ENCODE peak calls at places on chromosome 16, in seven cellular contexts. Q is esophagus muscularis mucosa, O is adrenal gland, U is DND-41, H is tibial artery, N is Peyer's patch, G is PC-3. C is an unnamed sample.

GRCh38 chr16:28591355-28591754 is 5.5 kb downstream of the SULT1A2 start:
- DNase-seq in Q (no peak), O (no peak), U (no peak), H (no peak), N (no peak), G (no peak), C (no peak)

GRCh38 chr16:85008267-85008666 is 3.1 kb downstream of the ZDHHC7 start:
- DNase-seq in Q (no peak), O (no peak), U (no peak), H (no peak), N (no peak), G (no peak), C (no peak)

GRCh38 chr16:48054881-48055601 is 100.8 kb downstream of the ABCC12 start:
- DNase-seq in Q (no peak), O (peak; percentile 78), U (peak; percentile 19), H (no peak), N (no peak), G (peak; percentile 67), C (peak; percentile 48)

GRCh38 chr16:85586360-85587145 is 26.6 kb upstream of the GSE1 start:
- DNase-seq in Q (no peak), O (peak; percentile 70), U (no peak), H (peak; percentile 85), N (no peak), G (no peak), C (no peak)

GRCh38 chr16:73365010-73365409 is 317.1 kb upstream of the ZFHX3 start:
- DNase-seq in Q (no peak), O (peak; percentile 78), U (no peak), H (no peak), N (no peak), G (no peak), C (no peak)

GRCh38 chr16:11263737-11264136 is 5.4 kb downstream of the TNP2 start:
- DNase-seq in Q (no peak), O (no peak), U (no peak), H (no peak), N (no peak), G (no peak), C (no peak)

GRCh38 chr16:56589141-56590039 is at the start of gene MT3:
- DNase-seq in Q (no peak), O (peak; percentile 57), U (no peak), H (no peak), N (peak; percentile 61), G (peak; percentile 19), C (no peak)

GRCh38 chr16:84730406-84731106 is 30.8 kb downstream of the USP10 start:
- DNase-seq in Q (no peak), O (peak; percentile 89), U (peak; percentile 47), H (peak; percentile 76), N (no peak), G (peak; percentile 87), C (peak; percentile 92)

GRCh38 chr16:77660311-77660710 is 62.0 kb upstream of the NUDT7 start:
- DNase-seq in Q (no peak), O (no peak), U (no peak), H (no peak), N (no peak), G (peak; percentile 30), C (peak; percentile 25)

GRCh38 chr16:28181557-28181914 is 30.2 kb downstream of the XPO6 start:
- DNase-seq in Q (no peak), O (peak; percentile 76), U (no peak), H (no peak), N (no peak), G (peak; percentile 61), C (peak; percentile 81)

GRCh38 chr16:84911490-84912216 is 91.9 kb downstream of the CRISPLD2 start:
- DNase-seq in Q (no peak), O (no peak), U (no peak), H (no peak), N (no peak), G (no peak), C (no peak)

GRCh38 chr16:5056347-5056746 is 9.4 kb downstream of the C16orf89 start:
- DNase-seq in Q (no peak), O (no peak), U (peak; percentile 43), H (no peak), N (peak; percentile 54), G (peak; percentile 18), C (peak; percentile 29)

GRCh38 chr16:80806957-80807356 is 2.6 kb upstream of the CDYL2 start:
- DNase-seq in Q (no peak), O (no peak), U (no peak), H (no peak), N (no peak), G (peak; percentile 82), C (peak; percentile 92)

GRCh38 chr16:85112364-85112763 is at the start of gene CIBAR2:
- DNase-seq in Q (no peak), O (peak; percentile 72), U (no peak), H (no peak), N (no peak), G (no peak), C (no peak)

GRCh38 chr16:76106647-76107046 is 170.6 kb upstream of the CNTNAP4 start:
- DNase-seq in Q (no peak), O (no peak), U (no peak), H (no peak), N (no peak), G (no peak), C (no peak)
- H3K4me3 ChIP-seq in Q (no peak overlapping the region), O (no peak overlapping the region), U (no peak overlapping the region), H (no peak overlapping the region), N (no peak overlapping the region), G (no peak overlapping the region), C (no peak overlapping the region)

GRCh38 chr16:17431904-17432625 is 38.7 kb downstream of the XYLT1 start:
- DNase-seq in Q (no peak), O (no peak), U (no peak), H (no peak), N (no peak), G (no peak), C (no peak)
- TF ChIP-seq CTCF in Q (no peak), O (no peak), U (no peak), H (no peak), N (no peak), G (no peak), C (no peak)

DNA sequence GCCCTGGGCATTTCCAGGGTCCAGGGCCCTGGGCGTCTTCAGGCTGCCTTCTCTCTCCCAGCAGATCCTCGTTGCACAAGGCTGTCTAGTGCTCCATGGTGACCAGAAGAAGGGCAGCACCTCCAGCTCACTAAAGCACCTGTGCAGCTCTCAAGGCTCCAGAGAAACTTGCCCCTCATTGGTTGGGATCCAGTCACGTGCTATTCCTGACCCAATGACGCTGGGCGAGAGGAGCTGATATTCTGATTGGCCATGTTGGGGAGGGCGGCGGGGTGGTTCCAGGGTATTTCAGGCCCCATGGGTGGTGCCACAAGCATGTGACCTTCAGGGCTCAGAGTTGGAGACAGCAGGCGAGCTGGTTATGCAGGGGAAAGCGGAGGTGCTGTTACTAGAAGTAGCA is 309.1 kb downstream of the TOX3 start:
- DNase-seq in Q (no peak), O (no peak), U (no peak), H (no peak), N (no peak), G (no peak), C (no peak)
- H3K36me3 ChIP-seq in Q (no peaks in the 10 kb centered on the region), O (no peaks in the 10 kb centered on the region), U (no peaks in the 10 kb centered on the region), H (no peaks in the 10 kb centered on the region), N (no peaks in the 10 kb centered on the region), G (no peaks in the 10 kb centered on the region), C (no peaks in the 10 kb centered on the region)

DNA sequence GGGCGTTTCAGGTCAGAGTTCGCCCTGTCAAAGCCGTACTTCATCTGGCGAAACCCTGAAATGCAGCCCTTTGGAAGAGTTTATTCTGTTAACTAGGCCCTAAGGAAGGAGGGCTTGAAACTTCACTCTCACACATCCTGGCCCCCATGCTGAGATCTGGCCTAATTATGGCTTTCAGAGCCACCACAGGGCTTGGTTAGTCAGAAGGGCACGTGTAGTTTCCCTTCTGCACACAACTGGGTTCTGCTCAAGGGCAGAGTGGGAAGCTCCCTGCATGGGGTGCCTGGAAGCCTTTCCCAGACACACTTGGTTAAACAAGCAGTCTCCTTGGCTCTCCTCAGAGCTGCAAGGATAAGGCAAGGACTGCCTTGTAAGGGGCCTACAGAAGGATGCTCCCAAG is 397.3 kb downstream of the SHISA9 start:
- DNase-seq in Q (no peak), O (no peak), U (no peak), H (no peak), N (no peak), G (no peak), C (no peak)
- H3K4me3 ChIP-seq in Q (no peak overlapping the region), O (no peak overlapping the region), U (no peak overlapping the region), H (no peak overlapping the region), N (no peak overlapping the region), G (no peak overlapping the region), C (no peak overlapping the region)

DNA sequence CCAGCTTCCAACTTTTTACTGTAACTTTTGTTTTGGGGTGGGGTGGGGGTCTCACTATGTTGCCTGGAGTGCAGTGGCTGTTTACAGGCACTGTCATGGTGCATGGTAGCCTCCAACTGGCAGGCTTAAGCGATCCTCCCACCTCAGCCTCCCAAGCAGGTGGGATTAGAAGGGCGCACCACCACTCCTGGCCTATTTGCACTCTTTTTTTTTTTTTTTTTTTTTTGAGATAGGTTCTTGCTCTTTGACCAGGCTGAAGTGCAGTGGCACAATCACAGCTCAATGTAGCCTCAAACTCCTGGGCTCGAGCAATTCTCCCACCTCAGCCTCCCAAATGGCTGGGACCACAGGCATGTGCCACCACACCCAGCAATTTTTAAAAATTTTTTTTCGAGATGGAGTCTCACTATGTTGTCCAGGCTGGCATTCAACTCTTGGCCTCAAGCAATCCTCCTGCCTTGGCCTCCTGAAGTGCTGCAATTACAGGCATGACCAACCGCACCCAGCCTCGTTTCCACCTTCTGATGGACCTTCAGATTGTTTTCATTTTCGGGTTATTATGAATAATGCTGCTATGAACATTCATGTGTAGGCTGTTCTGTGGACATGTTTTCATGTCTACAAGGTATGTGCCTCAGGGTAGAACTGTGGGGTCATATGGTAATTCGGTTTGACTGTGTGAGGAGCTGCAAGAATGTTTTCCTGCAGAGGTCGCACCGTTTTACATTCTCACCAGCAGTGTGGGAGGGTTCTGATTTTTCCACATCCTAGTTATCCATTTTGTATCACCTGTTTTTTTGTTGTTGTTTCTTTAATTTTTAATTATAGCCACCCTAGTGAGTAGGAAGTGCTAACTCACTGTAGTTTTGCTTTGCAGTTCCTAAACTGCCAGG is 10.8 kb downstream of the TRAP1 start:
- DNase-seq in Q (no peak), O (no peak), U (no peak), H (no peak), N (no peak), G (no peak), C (no peak)
- TF ChIP-seq CTCF in Q (no peak), O (no peak), U (no peak), H (no peak), N (no peak), G (no peak), C (no peak)

GRCh38 chr16:17138801-17139200 is 332.0 kb downstream of the XYLT1 start:
- DNase-seq in Q (no peak), O (no peak), U (peak; percentile 21), H (no peak), N (no peak), G (no peak), C (no peak)
- H3K36me3 ChIP-seq in Q (no peaks in the 10 kb centered on the region), O (no peaks in the 10 kb centered on the region), U (no peaks in the 10 kb centered on the region), H (peaks cover 35% of the 10 kb centered on the region), N (no peaks in the 10 kb centered on the region), G (no peaks in the 10 kb centered on the region), C (no peaks in the 10 kb centered on the region)

C was measured in bronchial epithelial cell.